ENCODE peak calls at places on chromosomes 13 and 19, in nine cellular contexts. E is amygdala; F is MV-4-11; P is left colon; Y is foreskin fibroblast; N is stimulated activated CD4-positive, alpha-beta T cell treated with anti-CD3 and anti-CD28 coated beads, TNF-alpha, amount 100 ng/mL, for 1 hour; G is HEK293T; K is activated CD4-positive, alpha-beta T cell treated with anti-CD3 and anti-CD28 coated beads, Interleukin-2, amount 50 U/mL, for 48 hours; C is stomach. Q is an unnamed sample.
A peak's percentile ranks its signal among the peaks of the same experiment; 100 is the strongest.

GRCh38 chr13:92739306-92739818 is 487.2 kb upstream of the GPC6 start:
- DNase-seq in C (no peak), Y (peak; percentile 1), K (no peak), G (no peak), N (no peak), F (no peak), P (no peak), E (no peak), Q (no peak)

GRCh38 chr19:15841875-15842569 is 26.6 kb upstream of the OR10H1 start:
- DNase-seq in E (no peak), N (no peak), C (no peak), F (no peak), G (no peak), P (no peak), K (no peak), Y (no peak), Q (no peak)

GRCh38 chr13:73913043-73913740 is 221.0 kb downstream of the KLF12 start:
- DNase-seq in C (no peak), G (no peak), N (no peak), F (no peak), P (no peak), K (no peak), Y (peak; percentile 46), E (no peak), Q (no peak)

GRCh38 chr13:27374126-27374613 is 50.2 kb upstream of the GTF3A start:
- DNase-seq in E (no peak), P (peak; percentile 70), C (no peak), Y (no peak), G (no peak), F (no peak), K (no peak), N (no peak), Q (no peak)

GRCh38 chr13:98592353-98592740 is 15.4 kb upstream of the STK24 start:
- DNase-seq in N (no peak), G (no peak), E (no peak), K (no peak), Y (no peak), C (no peak), F (no peak), P (peak; percentile 53), Q (no peak)

GRCh38 chr13:70310720-70311119 is 202.5 kb upstream of the KLHL1 start:
- DNase-seq in K (no peak), N (no peak), E (no peak), F (peak; percentile 18), G (peak; percentile 70), Y (no peak), P (no peak), C (peak; percentile 39), Q (no peak)

GRCh38 chr13:102699419-102699961 is 4.6 kb upstream of the METTL21C start:
- DNase-seq in G (no peak), N (no peak), E (no peak), P (no peak), C (no peak), Y (no peak), K (no peak), F (no peak), Q (no peak)

GRCh38 chr19:34480971-34481821 is at the start of gene WTIP:
- DNase-seq in K (no peak), P (no peak), G (peak; percentile 55), C (peak; percentile 67), E (no peak), F (no peak), Y (peak; percentile 92), N (no peak), Q (no peak)

GRCh38 chr19:34274827-34275625 is 20.7 kb downstream of the GARRE1 start:
- DNase-seq in Y (peak; percentile 59), F (no peak), N (no peak), G (no peak), E (no peak), C (no peak), P (no peak), K (no peak), Q (no peak)

GRCh38 chr13:46491641-46492040 is 61.3 kb upstream of the LRCH1 start:
- DNase-seq in N (no peak), G (no peak), F (no peak), C (no peak), P (no peak), K (no peak), E (no peak), Y (no peak), Q (no peak)

GRCh38 chr13:40974460-40975407 is 44.4 kb downstream of the ELF1 start:
- DNase-seq in Y (no peak), C (no peak), K (no peak), P (no peak), N (no peak), E (no peak), F (peak; percentile 82), G (peak; percentile 50), Q (no peak)

GRCh38 chr13:73394066-73394465 is 335.3 kb downstream of the KLF5 start:
- DNase-seq in C (no peak), N (no peak), K (no peak), Y (no peak), G (no peak), F (no peak), E (no peak), P (no peak), Q (no peak)

GRCh38 chr19:6587093-6587820 is 3.7 kb downstream of the CD70 start:
- DNase-seq in G (no peak), Y (no peak), N (no peak), P (no peak), E (no peak), F (peak; percentile 42), C (no peak), K (no peak), Q (no peak)

GRCh38 chr19:15291666-15292065 is 40.7 kb downstream of the BRD4 start:
- DNase-seq in E (no peak), Y (no peak), G (no peak), C (no peak), P (no peak), K (no peak), F (no peak), N (no peak), Q (no peak)

GRCh38 chr19:56217039-56217949 is 15.2 kb downstream of the ZSCAN5C start:
- DNase-seq in K (no peak), C (no peak), G (no peak), F (no peak), N (no peak), Y (peak; percentile 9), E (no peak), P (no peak), Q (no peak)

GRCh38 chr19:17847538-17848366 is at the start of gene JAK3:
- DNase-seq in F (no peak), P (no peak), K (peak; percentile 92), E (peak; percentile 19), N (peak; percentile 76), Y (peak; percentile 34), C (peak; percentile 52), G (peak; percentile 69), Q (no peak)

GRCh38 chr19:48433337-48433736 is 12.4 kb upstream of the GRWD1 start:
- DNase-seq in K (no peak), C (no peak), E (no peak), G (no peak), N (no peak), P (no peak), Y (no peak), F (no peak), Q (no peak)

GRCh38 chr13:109007946-109008345 is 378.5 kb downstream of the MYO16 start:
- DNase-seq in Y (no peak), E (no peak), N (no peak), G (no peak), P (no peak), F (no peak), C (no peak), K (no peak), Q (no peak)

GRCh38 chr19:37654833-37655688 is at the start of gene ZFP30:
- DNase-seq in G (peak; percentile 88), C (peak; percentile 85), F (no peak), P (peak; percentile 82), N (peak; percentile 63), K (peak; percentile 86), Y (peak; percentile 48), E (peak; percentile 86), Q (peak; percentile 85)

GRCh38 chr13:99062593-99062992 is 84.7 kb upstream of the DOCK9 start:
- DNase-seq in N (no peak), Y (peak; percentile 30), F (no peak), G (no peak), K (no peak), P (no peak), E (no peak), C (no peak), Q (no peak)

GRCh38 chr19:14030997-14031718 is 404 bp upstream of the IL27RA start:
- DNase-seq in P (no peak), K (no peak), E (no peak), Y (no peak), C (no peak), G (no peak), N (no peak), F (no peak), Q (no peak)

Q was measured in right atrium auricular region.